ENCODE peak calls at places on chromosome 4, in nine cellular contexts. One of them, this sample, is unnamed.

GRCh38 chr4:26622913-26623312 is 39.0 kb downstream of the TBC1D19 start:
- DNase-seq in WTC11: no peak
- DNase-seq in stimulated activated CD8-positive, alpha-beta memory T cell treated with anti-CD3 and anti-CD28 coated beads, Interleukin-2, amount 100 ng/mL, for 1 hour: no peak
- DNase-seq in ascending aorta: no peak
- DNase-seq in GM04504: no peak
- DNase-seq in sciatic nerve: no peak
- DNase-seq in H4: no peak
- DNase-seq in omental fat pad: no peak
- DNase-seq in stimulated activated CD4-positive, alpha-beta T cell treated with anti-CD3 and anti-CD28 coated beads, Interleukin-4, amount 100 ng/mL, for 4 hours: no peak
- DNase-seq in this sample: no peak

GRCh38 chr4:24965627-24966026 is 52.8 kb upstream of the CCDC149 start:
- DNase-seq in WTC11: peak
- DNase-seq in ascending aorta: no peak
- DNase-seq in stimulated activated CD8-positive, alpha-beta memory T cell treated with anti-CD3 and anti-CD28 coated beads, Interleukin-2, amount 100 ng/mL, for 1 hour: no peak
- DNase-seq in omental fat pad: no peak
- DNase-seq in stimulated activated CD4-positive, alpha-beta T cell treated with anti-CD3 and anti-CD28 coated beads, Interleukin-4, amount 100 ng/mL, for 4 hours: no peak
- DNase-seq in GM04504: no peak
- DNase-seq in H4: no peak
- DNase-seq in sciatic nerve: no peak
- DNase-seq in this sample: no peak

GRCh38 chr4:150234246-150234645 is 156.0 kb downstream of the DCLK2 start:
- DNase-seq in GM04504: no peak
- DNase-seq in H4: no peak
- DNase-seq in WTC11: no peak
- DNase-seq in sciatic nerve: no peak
- DNase-seq in stimulated activated CD8-positive, alpha-beta memory T cell treated with anti-CD3 and anti-CD28 coated beads, Interleukin-2, amount 100 ng/mL, for 1 hour: no peak
- DNase-seq in ascending aorta: no peak
- DNase-seq in stimulated activated CD4-positive, alpha-beta T cell treated with anti-CD3 and anti-CD28 coated beads, Interleukin-4, amount 100 ng/mL, for 4 hours: no peak
- DNase-seq in omental fat pad: no peak
- DNase-seq in this sample: no peak

GRCh38 chr4:140037353-140038030 is 116.5 kb downstream of the MAML3 start:
- DNase-seq in omental fat pad: no peak
- DNase-seq in stimulated activated CD4-positive, alpha-beta T cell treated with anti-CD3 and anti-CD28 coated beads, Interleukin-4, amount 100 ng/mL, for 4 hours: no peak
- DNase-seq in H4: peak
- DNase-seq in ascending aorta: no peak
- DNase-seq in WTC11: no peak
- DNase-seq in GM04504: no peak
- DNase-seq in stimulated activated CD8-positive, alpha-beta memory T cell treated with anti-CD3 and anti-CD28 coated beads, Interleukin-2, amount 100 ng/mL, for 1 hour: no peak
- DNase-seq in sciatic nerve: no peak
- DNase-seq in this sample: no peak

GRCh38 chr4:154944996-154945395 is 163.9 kb downstream of the RBM46 start:
- DNase-seq in stimulated activated CD4-positive, alpha-beta T cell treated with anti-CD3 and anti-CD28 coated beads, Interleukin-4, amount 100 ng/mL, for 4 hours: no peak
- DNase-seq in stimulated activated CD8-positive, alpha-beta memory T cell treated with anti-CD3 and anti-CD28 coated beads, Interleukin-2, amount 100 ng/mL, for 1 hour: no peak
- DNase-seq in omental fat pad: no peak
- DNase-seq in H4: no peak
- DNase-seq in GM04504: no peak
- DNase-seq in ascending aorta: no peak
- DNase-seq in WTC11: no peak
- DNase-seq in sciatic nerve: no peak
- DNase-seq in this sample: no peak

GRCh38 chr4:6938758-6939201 is 29.2 kb downstream of the TBC1D14 start:
- DNase-seq in stimulated activated CD4-positive, alpha-beta T cell treated with anti-CD3 and anti-CD28 coated beads, Interleukin-4, amount 100 ng/mL, for 4 hours: no peak
- DNase-seq in sciatic nerve: no peak
- DNase-seq in WTC11: no peak
- DNase-seq in H4: no peak
- DNase-seq in ascending aorta: no peak
- DNase-seq in stimulated activated CD8-positive, alpha-beta memory T cell treated with anti-CD3 and anti-CD28 coated beads, Interleukin-2, amount 100 ng/mL, for 1 hour: no peak
- DNase-seq in GM04504: no peak
- DNase-seq in omental fat pad: no peak
- DNase-seq in this sample: no peak

GRCh38 chr4:165288639-165289428 is 38.6 kb upstream of the MSMO1 start:
- DNase-seq in H4: no peak
- DNase-seq in stimulated activated CD8-positive, alpha-beta memory T cell treated with anti-CD3 and anti-CD28 coated beads, Interleukin-2, amount 100 ng/mL, for 1 hour: no peak
- DNase-seq in WTC11: no peak
- DNase-seq in GM04504: peak
- DNase-seq in omental fat pad: no peak
- DNase-seq in stimulated activated CD4-positive, alpha-beta T cell treated with anti-CD3 and anti-CD28 coated beads, Interleukin-4, amount 100 ng/mL, for 4 hours: no peak
- DNase-seq in sciatic nerve: no peak
- DNase-seq in ascending aorta: no peak
- DNase-seq in this sample: no peak

GRCh38 chr4:25007608-25008007 is 23.1 kb downstream of the LGI2 start:
- DNase-seq in omental fat pad: no peak
- DNase-seq in stimulated activated CD4-positive, alpha-beta T cell treated with anti-CD3 and anti-CD28 coated beads, Interleukin-4, amount 100 ng/mL, for 4 hours: no peak
- DNase-seq in H4: no peak
- DNase-seq in GM04504: no peak
- DNase-seq in sciatic nerve: no peak
- DNase-seq in WTC11: no peak
- DNase-seq in ascending aorta: no peak
- DNase-seq in stimulated activated CD8-positive, alpha-beta memory T cell treated with anti-CD3 and anti-CD28 coated beads, Interleukin-2, amount 100 ng/mL, for 1 hour: no peak
- DNase-seq in this sample: no peak

GRCh38 chr4:87469390-87469789 is 47.0 kb downstream of the NUDT9 start:
- DNase-seq in GM04504: no peak
- DNase-seq in stimulated activated CD8-positive, alpha-beta memory T cell treated with anti-CD3 and anti-CD28 coated beads, Interleukin-2, amount 100 ng/mL, for 1 hour: no peak
- DNase-seq in omental fat pad: no peak
- DNase-seq in H4: no peak
- DNase-seq in sciatic nerve: no peak
- DNase-seq in WTC11: no peak
- DNase-seq in ascending aorta: no peak
- DNase-seq in stimulated activated CD4-positive, alpha-beta T cell treated with anti-CD3 and anti-CD28 coated beads, Interleukin-4, amount 100 ng/mL, for 4 hours: no peak
- DNase-seq in this sample: no peak

GRCh38 chr4:85740431-85740861 is 265.5 kb downstream of the ARHGAP24 start:
- DNase-seq in H4: no peak
- DNase-seq in sciatic nerve: no peak
- DNase-seq in stimulated activated CD8-positive, alpha-beta memory T cell treated with anti-CD3 and anti-CD28 coated beads, Interleukin-2, amount 100 ng/mL, for 1 hour: no peak
- DNase-seq in ascending aorta: no peak
- DNase-seq in omental fat pad: no peak
- DNase-seq in stimulated activated CD4-positive, alpha-beta T cell treated with anti-CD3 and anti-CD28 coated beads, Interleukin-4, amount 100 ng/mL, for 4 hours: no peak
- DNase-seq in WTC11: no peak
- DNase-seq in GM04504: no peak
- DNase-seq in this sample: no peak

GRCh38 chr4:156976147-156976546 is 4.5 kb upstream of the PDGFC start:
- DNase-seq in sciatic nerve: no peak
- DNase-seq in WTC11: no peak
- DNase-seq in stimulated activated CD8-positive, alpha-beta memory T cell treated with anti-CD3 and anti-CD28 coated beads, Interleukin-2, amount 100 ng/mL, for 1 hour: no peak
- DNase-seq in stimulated activated CD4-positive, alpha-beta T cell treated with anti-CD3 and anti-CD28 coated beads, Interleukin-4, amount 100 ng/mL, for 4 hours: no peak
- DNase-seq in H4: no peak
- DNase-seq in omental fat pad: no peak
- DNase-seq in GM04504: no peak
- DNase-seq in ascending aorta: no peak
- DNase-seq in this sample: no peak

GRCh38 chr4:30722916-30723270 is 2.7 kb downstream of the PCDH7 start:
- DNase-seq in sciatic nerve: no peak
- DNase-seq in omental fat pad: no peak
- DNase-seq in ascending aorta: no peak
- DNase-seq in GM04504: no peak
- DNase-seq in stimulated activated CD8-positive, alpha-beta memory T cell treated with anti-CD3 and anti-CD28 coated beads, Interleukin-2, amount 100 ng/mL, for 1 hour: no peak
- DNase-seq in WTC11: peak
- DNase-seq in stimulated activated CD4-positive, alpha-beta T cell treated with anti-CD3 and anti-CD28 coated beads, Interleukin-4, amount 100 ng/mL, for 4 hours: no peak
- DNase-seq in H4: no peak
- DNase-seq in this sample: no peak

GRCh38 chr4:25330905-25331816 is 18.6 kb downstream of the ZCCHC4 start:
- DNase-seq in ascending aorta: no peak
- DNase-seq in stimulated activated CD4-positive, alpha-beta T cell treated with anti-CD3 and anti-CD28 coated beads, Interleukin-4, amount 100 ng/mL, for 4 hours: no peak
- DNase-seq in H4: no peak
- DNase-seq in sciatic nerve: no peak
- DNase-seq in stimulated activated CD8-positive, alpha-beta memory T cell treated with anti-CD3 and anti-CD28 coated beads, Interleukin-2, amount 100 ng/mL, for 1 hour: no peak
- DNase-seq in GM04504: no peak
- DNase-seq in omental fat pad: no peak
- DNase-seq in WTC11: no peak
- DNase-seq in this sample: no peak

GRCh38 chr4:143367863-143368262 is 31.2 kb downstream of the GAB1 start:
- DNase-seq in stimulated activated CD8-positive, alpha-beta memory T cell treated with anti-CD3 and anti-CD28 coated beads, Interleukin-2, amount 100 ng/mL, for 1 hour: no peak
- DNase-seq in sciatic nerve: no peak
- DNase-seq in stimulated activated CD4-positive, alpha-beta T cell treated with anti-CD3 and anti-CD28 coated beads, Interleukin-4, amount 100 ng/mL, for 4 hours: no peak
- DNase-seq in GM04504: no peak
- DNase-seq in WTC11: no peak
- DNase-seq in H4: no peak
- DNase-seq in omental fat pad: no peak
- DNase-seq in ascending aorta: no peak
- DNase-seq in this sample: no peak

GRCh38 chr4:6116696-6117285 is 83.6 kb downstream of the JAKMIP1 start:
- DNase-seq in sciatic nerve: no peak
- DNase-seq in GM04504: no peak
- DNase-seq in H4: no peak
- DNase-seq in ascending aorta: no peak
- DNase-seq in stimulated activated CD8-positive, alpha-beta memory T cell treated with anti-CD3 and anti-CD28 coated beads, Interleukin-2, amount 100 ng/mL, for 1 hour: no peak
- DNase-seq in WTC11: no peak
- DNase-seq in omental fat pad: no peak
- DNase-seq in stimulated activated CD4-positive, alpha-beta T cell treated with anti-CD3 and anti-CD28 coated beads, Interleukin-4, amount 100 ng/mL, for 4 hours: no peak
- DNase-seq in this sample: no peak

GRCh38 chr4:80112236-80112635 is 39.2 kb upstream of the ANTXR2 start:
- DNase-seq in sciatic nerve: no peak
- DNase-seq in stimulated activated CD4-positive, alpha-beta T cell treated with anti-CD3 and anti-CD28 coated beads, Interleukin-4, amount 100 ng/mL, for 4 hours: no peak
- DNase-seq in omental fat pad: no peak
- DNase-seq in H4: no peak
- DNase-seq in ascending aorta: no peak
- DNase-seq in WTC11: no peak
- DNase-seq in stimulated activated CD8-positive, alpha-beta memory T cell treated with anti-CD3 and anti-CD28 coated beads, Interleukin-2, amount 100 ng/mL, for 1 hour: no peak
- DNase-seq in GM04504: peak
- DNase-seq in this sample: no peak

GRCh38 chr4:71211748-71212147 is 127.1 kb upstream of the SLC4A4 start:
- DNase-seq in GM04504: peak
- DNase-seq in ascending aorta: no peak
- DNase-seq in WTC11: no peak
- DNase-seq in H4: no peak
- DNase-seq in stimulated activated CD4-positive, alpha-beta T cell treated with anti-CD3 and anti-CD28 coated beads, Interleukin-4, amount 100 ng/mL, for 4 hours: no peak
- DNase-seq in sciatic nerve: no peak
- DNase-seq in omental fat pad: no peak
- DNase-seq in stimulated activated CD8-positive, alpha-beta memory T cell treated with anti-CD3 and anti-CD28 coated beads, Interleukin-2, amount 100 ng/mL, for 1 hour: no peak
- DNase-seq in this sample: no peak

GRCh38 chr4:17688011-17688441 is 73.6 kb downstream of the MED28 start:
- DNase-seq in stimulated activated CD8-positive, alpha-beta memory T cell treated with anti-CD3 and anti-CD28 coated beads, Interleukin-2, amount 100 ng/mL, for 1 hour: no peak
- DNase-seq in H4: no peak
- DNase-seq in sciatic nerve: no peak
- DNase-seq in omental fat pad: no peak
- DNase-seq in WTC11: no peak
- DNase-seq in ascending aorta: no peak
- DNase-seq in GM04504: no peak
- DNase-seq in stimulated activated CD4-positive, alpha-beta T cell treated with anti-CD3 and anti-CD28 coated beads, Interleukin-4, amount 100 ng/mL, for 4 hours: no peak
- DNase-seq in this sample: no peak

GRCh38 chr4:182917182-182918043 is at the start of gene DCTD:
- DNase-seq in sciatic nerve: peak
- DNase-seq in stimulated activated CD4-positive, alpha-beta T cell treated with anti-CD3 and anti-CD28 coated beads, Interleukin-4, amount 100 ng/mL, for 4 hours: peak
- DNase-seq in GM04504: peak
- DNase-seq in WTC11: peak
- DNase-seq in stimulated activated CD8-positive, alpha-beta memory T cell treated with anti-CD3 and anti-CD28 coated beads, Interleukin-2, amount 100 ng/mL, for 1 hour: peak
- DNase-seq in H4: peak
- DNase-seq in omental fat pad: peak
- DNase-seq in ascending aorta: peak
- DNase-seq in this sample: peak

GRCh38 chr4:186792994-186793393 is 69.3 kb upstream of the FAT1 start:
- DNase-seq in WTC11: no peak
- DNase-seq in H4: no peak
- DNase-seq in stimulated activated CD8-positive, alpha-beta memory T cell treated with anti-CD3 and anti-CD28 coated beads, Interleukin-2, amount 100 ng/mL, for 1 hour: no peak
- DNase-seq in omental fat pad: no peak
- DNase-seq in sciatic nerve: no peak
- DNase-seq in ascending aorta: no peak
- DNase-seq in GM04504: peak
- DNase-seq in stimulated activated CD4-positive, alpha-beta T cell treated with anti-CD3 and anti-CD28 coated beads, Interleukin-4, amount 100 ng/mL, for 4 hours: no peak
- DNase-seq in this sample: no peak

GRCh38 chr4:10085386-10085785 is 31.2 kb downstream of the WDR1 start:
- DNase-seq in H4: no peak
- DNase-seq in GM04504: no peak
- DNase-seq in omental fat pad: peak
- DNase-seq in stimulated activated CD8-positive, alpha-beta memory T cell treated with anti-CD3 and anti-CD28 coated beads, Interleukin-2, amount 100 ng/mL, for 1 hour: no peak
- DNase-seq in ascending aorta: no peak
- DNase-seq in stimulated activated CD4-positive, alpha-beta T cell treated with anti-CD3 and anti-CD28 coated beads, Interleukin-4, amount 100 ng/mL, for 4 hours: no peak
- DNase-seq in sciatic nerve: no peak
- DNase-seq in WTC11: no peak
- DNase-seq in this sample: no peak